ENCODE peak calls at places on chromosomes 5 and 9, in four cellular contexts. One of them, this sample, is unnamed.

GRCh38 chr5:99646011-99646647 is 717.3 kb upstream of the CHD1 start:
- DNase-seq in endothelial cell of umbilical vein: no peak
- DNase-seq in GM12878: no peak
- DNase-seq in K562: no peak
- DNase-seq in this sample: no peak

GRCh38 chr9:115653231-115653630 is 500.4 kb upstream of the PAPPA start:
- DNase-seq in K562: no peak
- DNase-seq in endothelial cell of umbilical vein: no peak
- DNase-seq in GM12878: no peak
- DNase-seq in this sample: peak

GRCh38 chr9:7273575-7273974 is 515.8 kb downstream of the KDM4C start:
- DNase-seq in endothelial cell of umbilical vein: no peak
- DNase-seq in GM12878: no peak
- DNase-seq in K562: peak
- DNase-seq in this sample: peak

GRCh38 chr9:13717356-13718057 is 438.0 kb upstream of the MPDZ start:
- DNase-seq in GM12878: no peak
- DNase-seq in endothelial cell of umbilical vein: peak
- DNase-seq in K562: no peak
- DNase-seq in this sample: peak

GRCh38 chr9:99851028-99851822 is 29.5 kb downstream of the NR4A3 start:
- DNase-seq in GM12878: peak
- DNase-seq in K562: no peak
- DNase-seq in endothelial cell of umbilical vein: no peak
- DNase-seq in this sample: no peak

GRCh38 chr9:124280176-124280691 is 22.5 kb downstream of the NEK6 start:
- DNase-seq in GM12878: no peak
- DNase-seq in K562: no peak
- DNase-seq in endothelial cell of umbilical vein: peak
- DNase-seq in this sample: peak

GRCh38 chr5:63401434-63402046 is 560.7 kb downstream of the HTR1A start:
- DNase-seq in endothelial cell of umbilical vein: peak
- DNase-seq in GM12878: peak
- DNase-seq in K562: peak
- DNase-seq in this sample: peak

GRCh38 chr9:113738898-113739604 is 137.1 kb upstream of the ZNF618 start:
- DNase-seq in GM12878: no peak
- DNase-seq in endothelial cell of umbilical vein: no peak
- DNase-seq in K562: no peak
- DNase-seq in this sample: no peak

GRCh38 chr5:150665044-150665443 is 4.0 kb downstream of the MYOZ3 start:
- DNase-seq in endothelial cell of umbilical vein: no peak
- DNase-seq in GM12878: no peak
- DNase-seq in K562: no peak
- DNase-seq in this sample: peak

GRCh38 chr5:173412151-173412550 is 83.9 kb upstream of the STC2 start:
- DNase-seq in endothelial cell of umbilical vein: no peak
- DNase-seq in K562: no peak
- DNase-seq in GM12878: no peak
- DNase-seq in this sample: no peak

GRCh38 chr5:19608434-19608833 is 379.6 kb downstream of the CDH18 start:
- DNase-seq in GM12878: no peak
- DNase-seq in endothelial cell of umbilical vein: no peak
- DNase-seq in K562: no peak
- DNase-seq in this sample: no peak

GRCh38 chr5:138544171-138545134 is 1.4 kb upstream of the ETF1 start:
- DNase-seq in GM12878: no peak
- DNase-seq in K562: no peak
- DNase-seq in endothelial cell of umbilical vein: peak
- DNase-seq in this sample: peak

GRCh38 chr5:154518438-154518867 is 40.4 kb upstream of the HAND1 start:
- DNase-seq in GM12878: no peak
- DNase-seq in K562: peak
- DNase-seq in endothelial cell of umbilical vein: no peak
- DNase-seq in this sample: no peak

GRCh38 chr9:80467632-80468031 is 895.9 kb downstream of the TLE4 start:
- DNase-seq in GM12878: no peak
- DNase-seq in endothelial cell of umbilical vein: no peak
- DNase-seq in K562: no peak
- DNase-seq in this sample: peak

GRCh38 chr5:90182726-90183125 is 226.8 kb downstream of the CETN3 start:
- DNase-seq in GM12878: no peak
- DNase-seq in K562: no peak
- DNase-seq in endothelial cell of umbilical vein: no peak
- DNase-seq in this sample: no peak

GRCh38 chr9:110579763-110580255 is 268 bp upstream of the SVEP1 start:
- DNase-seq in endothelial cell of umbilical vein: no peak
- DNase-seq in GM12878: no peak
- DNase-seq in K562: no peak
- DNase-seq in this sample: peak
- TF ChIP-seq FOS in endothelial cell of umbilical vein: no peak
- TF ChIP-seq FOS in GM12878: no peak
- TF ChIP-seq FOS in K562: no peak
- TF ChIP-seq FOS in this sample: no peak

DNA sequence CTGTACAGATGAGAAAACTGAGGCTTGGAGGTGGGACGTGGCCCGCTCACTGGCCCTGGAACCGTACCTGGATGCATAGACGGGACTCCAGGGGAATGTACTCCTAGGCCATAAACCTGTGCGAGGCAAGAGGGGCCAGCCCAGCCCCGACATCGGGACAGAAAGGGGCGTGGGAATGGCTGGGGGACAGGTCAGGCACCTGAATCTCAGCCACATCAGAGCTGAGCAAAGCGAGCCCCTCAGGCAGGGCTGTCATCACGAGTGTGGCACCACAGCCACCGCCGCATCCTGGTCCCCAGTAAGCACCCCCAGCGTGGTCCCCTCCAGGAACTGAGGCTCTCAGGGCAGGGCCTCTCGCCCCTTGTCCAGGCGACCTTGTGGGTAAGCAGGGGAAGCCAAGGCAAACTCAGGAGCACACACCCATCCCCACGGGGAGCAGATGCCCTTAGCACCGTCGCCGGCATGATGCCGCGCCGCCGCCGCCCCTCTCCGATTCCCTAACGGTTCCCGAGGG is 16.5 kb downstream of the NACC2 start:
- DNase-seq in GM12878: no peak
- DNase-seq in K562: no peak
- DNase-seq in endothelial cell of umbilical vein: no peak
- DNase-seq in this sample: no peak
- TF ChIP-seq FOS in GM12878: no peak
- TF ChIP-seq FOS in K562: no peak
- TF ChIP-seq FOS in endothelial cell of umbilical vein: no peak
- TF ChIP-seq FOS in this sample: no peak

GRCh38 chr5:83199126-83199525 is 121.8 kb downstream of the XRCC4 start:
- DNase-seq in endothelial cell of umbilical vein: no peak
- DNase-seq in K562: no peak
- DNase-seq in GM12878: no peak
- DNase-seq in this sample: peak
- TF ChIP-seq FOS in endothelial cell of umbilical vein: no peak
- TF ChIP-seq FOS in K562: no peak
- TF ChIP-seq FOS in GM12878: no peak
- TF ChIP-seq FOS in this sample: no peak

GRCh38 chr5:84257061-84257460 is 127.6 kb downstream of the EDIL3 start:
- DNase-seq in GM12878: no peak
- DNase-seq in K562: no peak
- DNase-seq in endothelial cell of umbilical vein: no peak
- DNase-seq in this sample: no peak

GRCh38 chr5:84259221-84260045 is 125.2 kb downstream of the EDIL3 start:
- DNase-seq in endothelial cell of umbilical vein: no peak
- DNase-seq in K562: no peak
- DNase-seq in GM12878: no peak
- DNase-seq in this sample: no peak

GRCh38 chr5:84255318-84255717 is 129.4 kb downstream of the EDIL3 start:
- DNase-seq in K562: no peak
- DNase-seq in endothelial cell of umbilical vein: peak
- DNase-seq in GM12878: no peak
- DNase-seq in this sample: peak

GRCh38 chr5:84260939-84261338 is 123.7 kb downstream of the EDIL3 start:
- DNase-seq in GM12878: no peak
- DNase-seq in K562: no peak
- DNase-seq in endothelial cell of umbilical vein: no peak
- DNase-seq in this sample: no peak

GRCh38 chr5:84260140-84260539 is 124.5 kb downstream of the EDIL3 start:
- DNase-seq in endothelial cell of umbilical vein: no peak
- DNase-seq in GM12878: no peak
- DNase-seq in K562: no peak
- DNase-seq in this sample: no peak
- TF ChIP-seq FOS in endothelial cell of umbilical vein: no peak
- TF ChIP-seq FOS in GM12878: no peak
- TF ChIP-seq FOS in K562: no peak
- TF ChIP-seq FOS in this sample: no peak

DNA sequence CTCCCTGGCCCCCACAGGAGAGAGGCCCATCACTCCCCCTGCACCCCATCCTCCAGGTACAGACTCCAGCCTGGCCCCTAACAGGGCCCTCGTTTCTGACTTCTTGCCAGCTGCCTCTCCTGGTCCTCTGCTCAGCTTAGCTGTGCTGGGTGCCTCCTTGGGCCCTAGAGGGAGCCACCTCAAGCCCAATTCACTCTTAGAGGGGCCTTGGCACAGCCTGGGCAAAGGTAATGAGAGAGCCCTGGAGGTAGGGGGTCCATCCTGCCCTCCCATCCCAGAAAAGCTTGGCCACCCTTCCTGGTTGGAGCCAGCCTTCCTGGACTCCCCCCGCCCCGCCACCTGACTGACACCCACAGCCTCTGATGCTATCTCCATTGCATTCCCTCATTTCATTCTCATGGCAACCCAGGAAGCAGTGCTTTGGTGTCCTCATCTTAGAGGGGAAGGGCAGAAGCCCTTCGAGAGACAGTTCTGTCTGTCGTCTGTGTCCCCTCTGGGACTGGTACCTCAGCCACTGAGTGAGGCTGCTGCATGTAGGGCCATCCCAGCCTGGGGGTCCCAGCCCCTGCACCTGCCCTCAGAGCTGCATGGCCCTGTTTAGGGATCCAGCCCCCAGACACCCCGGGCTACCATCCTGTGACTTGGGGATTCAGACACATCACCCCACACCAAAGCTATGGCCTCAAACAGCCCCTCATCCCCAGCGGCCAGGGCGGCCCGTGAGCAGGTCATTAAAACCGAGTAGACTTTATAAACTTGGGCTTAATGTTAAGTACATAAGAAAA is 95.5 kb downstream of the BARX1 start:
- DNase-seq in GM12878: no peak
- DNase-seq in endothelial cell of umbilical vein: no peak
- DNase-seq in K562: no peak
- DNase-seq in this sample: no peak
- TF ChIP-seq FOS in GM12878: no peak
- TF ChIP-seq FOS in endothelial cell of umbilical vein: no peak
- TF ChIP-seq FOS in K562: no peak
- TF ChIP-seq FOS in this sample: no peak

GRCh38 chr9:249025-249424 is 34.4 kb downstream of the DOCK8 start:
- DNase-seq in K562: peak
- DNase-seq in GM12878: no peak
- DNase-seq in endothelial cell of umbilical vein: no peak
- DNase-seq in this sample: no peak
- TF ChIP-seq FOS in K562: no peak
- TF ChIP-seq FOS in GM12878: no peak
- TF ChIP-seq FOS in endothelial cell of umbilical vein: no peak
- TF ChIP-seq FOS in this sample: no peak

DNA sequence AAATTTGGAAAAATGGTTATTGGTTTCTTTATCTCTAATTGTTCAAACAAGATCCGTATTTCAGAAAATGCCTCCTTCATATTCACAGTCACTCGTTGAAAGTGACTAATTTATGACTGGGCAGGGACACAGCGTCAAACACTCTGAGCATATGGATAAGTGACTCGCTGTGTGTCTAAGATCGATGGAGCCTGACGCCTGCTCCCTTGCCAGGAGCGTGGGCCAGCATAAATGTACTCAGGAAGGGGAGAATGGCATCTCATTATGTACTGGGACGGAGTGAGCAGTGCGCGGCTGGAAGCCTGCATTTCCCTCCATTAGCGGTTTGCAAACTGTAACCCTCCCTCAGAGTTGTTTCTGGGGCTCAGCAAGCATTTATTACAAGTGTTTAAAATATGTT is 79.8 kb upstream of the CAST start:
- DNase-seq in K562: no peak
- DNase-seq in GM12878: no peak
- DNase-seq in endothelial cell of umbilical vein: peak
- DNase-seq in this sample: peak
- TF ChIP-seq FOS in K562: no peak
- TF ChIP-seq FOS in GM12878: no peak
- TF ChIP-seq FOS in endothelial cell of umbilical vein: peak
- TF ChIP-seq FOS in this sample: no peak

DNA sequence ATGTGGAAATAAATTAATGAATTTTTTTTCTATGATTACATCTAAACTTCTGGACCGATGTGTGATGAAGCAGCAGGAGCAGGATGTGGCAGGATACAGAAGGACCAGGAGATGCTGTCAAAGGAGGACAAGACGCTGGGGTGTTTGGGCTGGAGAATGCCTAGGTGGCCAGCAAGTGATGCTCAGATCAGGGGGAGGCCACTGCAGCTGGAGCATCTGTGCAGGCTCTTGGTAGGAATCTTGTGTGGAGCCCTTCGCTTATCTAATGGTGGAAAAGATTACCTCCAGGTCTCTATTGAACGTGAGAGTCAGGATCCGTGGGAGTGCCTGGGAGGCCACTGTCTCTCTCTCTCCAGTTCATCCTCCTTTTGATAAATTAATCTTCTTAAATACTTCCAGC is 79.8 kb downstream of the MRPL36 start:
- DNase-seq in endothelial cell of umbilical vein: no peak
- DNase-seq in GM12878: no peak
- DNase-seq in K562: no peak
- DNase-seq in this sample: no peak
- TF ChIP-seq FOS in endothelial cell of umbilical vein: no peak
- TF ChIP-seq FOS in GM12878: no peak
- TF ChIP-seq FOS in K562: no peak
- TF ChIP-seq FOS in this sample: no peak

GRCh38 chr5:147691134-147691533 is 91.4 kb downstream of the JAKMIP2 start:
- DNase-seq in K562: no peak
- DNase-seq in GM12878: no peak
- DNase-seq in endothelial cell of umbilical vein: no peak
- DNase-seq in this sample: no peak

GRCh38 chr5:147688965-147689364 is 93.6 kb downstream of the JAKMIP2 start:
- DNase-seq in GM12878: no peak
- DNase-seq in endothelial cell of umbilical vein: no peak
- DNase-seq in K562: no peak
- DNase-seq in this sample: no peak

GRCh38 chr5:147689436-147689835 is 93.1 kb downstream of the JAKMIP2 start:
- DNase-seq in endothelial cell of umbilical vein: no peak
- DNase-seq in K562: no peak
- DNase-seq in GM12878: no peak
- DNase-seq in this sample: no peak

GRCh38 chr5:147693238-147693637 is 89.3 kb downstream of the JAKMIP2 start:
- DNase-seq in endothelial cell of umbilical vein: no peak
- DNase-seq in GM12878: no peak
- DNase-seq in K562: no peak
- DNase-seq in this sample: no peak

GRCh38 chr5:147690595-147690994 is 91.9 kb downstream of the JAKMIP2 start:
- DNase-seq in endothelial cell of umbilical vein: no peak
- DNase-seq in GM12878: no peak
- DNase-seq in K562: no peak
- DNase-seq in this sample: peak
- TF ChIP-seq FOS in endothelial cell of umbilical vein: no peak
- TF ChIP-seq FOS in GM12878: no peak
- TF ChIP-seq FOS in K562: no peak
- TF ChIP-seq FOS in this sample: no peak